ENCODE peak calls at places on chromosome 16, in seven cellular contexts. One of them, this sample, is unnamed.

GRCh38 chr16:55249936-55250335 is 74.1 kb upstream of the IRX6 start:
- DNase-seq in choroid plexus epithelial cell: no peak
- DNase-seq in CD4-positive, alpha-beta T cell: no peak
- DNase-seq in nephron progenitor cell: no peak
- DNase-seq in stomach: no peak
- DNase-seq in A673: no peak
- DNase-seq in GM20000: no peak
- DNase-seq in this sample: no peak

GRCh38 chr16:75485230-75486013 is 9.8 kb downstream of the CHST6 start:
- DNase-seq in choroid plexus epithelial cell: no peak
- DNase-seq in CD4-positive, alpha-beta T cell: no peak
- DNase-seq in nephron progenitor cell: no peak
- DNase-seq in stomach: no peak
- DNase-seq in A673: no peak
- DNase-seq in GM20000: peak
- DNase-seq in this sample: no peak

GRCh38 chr16:89815639-89816348 is 653 bp downstream of the FANCA start:
- DNase-seq in choroid plexus epithelial cell: no peak
- DNase-seq in CD4-positive, alpha-beta T cell: no peak
- DNase-seq in nephron progenitor cell: no peak
- DNase-seq in stomach: no peak
- DNase-seq in A673: no peak
- DNase-seq in GM20000: peak
- DNase-seq in this sample: no peak

GRCh38 chr16:58243528-58244004 is 45.7 kb upstream of the CSNK2A2 start:
- DNase-seq in choroid plexus epithelial cell: no peak
- DNase-seq in CD4-positive, alpha-beta T cell: no peak
- DNase-seq in nephron progenitor cell: no peak
- DNase-seq in stomach: no peak
- DNase-seq in A673: no peak
- DNase-seq in GM20000: peak
- DNase-seq in this sample: no peak

GRCh38 chr16:15777533-15778203 is 79.2 kb downstream of the MYH11 start:
- DNase-seq in choroid plexus epithelial cell: peak
- DNase-seq in CD4-positive, alpha-beta T cell: no peak
- DNase-seq in nephron progenitor cell: peak
- DNase-seq in stomach: no peak
- DNase-seq in A673: peak
- DNase-seq in GM20000: peak
- DNase-seq in this sample: peak

GRCh38 chr16:66572356-66572755 is 6.1 kb downstream of the CMTM1 start:
- DNase-seq in choroid plexus epithelial cell: no peak
- DNase-seq in CD4-positive, alpha-beta T cell: no peak
- DNase-seq in nephron progenitor cell: no peak
- DNase-seq in stomach: no peak
- DNase-seq in A673: no peak
- DNase-seq in GM20000: no peak
- DNase-seq in this sample: no peak

GRCh38 chr16:86103320-86103719 is 204.4 kb downstream of the IRF8 start:
- DNase-seq in choroid plexus epithelial cell: no peak
- DNase-seq in CD4-positive, alpha-beta T cell: no peak
- DNase-seq in nephron progenitor cell: no peak
- DNase-seq in stomach: no peak
- DNase-seq in A673: no peak
- DNase-seq in GM20000: no peak
- DNase-seq in this sample: no peak

GRCh38 chr16:60902114-60902513 is 1134.1 kb downstream of the CDH8 start:
- DNase-seq in choroid plexus epithelial cell: no peak
- DNase-seq in CD4-positive, alpha-beta T cell: no peak
- DNase-seq in nephron progenitor cell: no peak
- DNase-seq in stomach: no peak
- DNase-seq in A673: no peak
- DNase-seq in GM20000: no peak
- DNase-seq in this sample: no peak

GRCh38 chr16:67936124-67936875 is at the start of gene PSMB10:
- DNase-seq in choroid plexus epithelial cell: peak
- DNase-seq in CD4-positive, alpha-beta T cell: peak
- DNase-seq in nephron progenitor cell: peak
- DNase-seq in stomach: peak
- DNase-seq in A673: peak
- DNase-seq in GM20000: peak
- DNase-seq in this sample: no peak

GRCh38 chr16:47311738-47312505 is 148.9 kb downstream of the ITFG1 start:
- DNase-seq in choroid plexus epithelial cell: peak
- DNase-seq in CD4-positive, alpha-beta T cell: no peak
- DNase-seq in nephron progenitor cell: no peak
- DNase-seq in stomach: no peak
- DNase-seq in A673: peak
- DNase-seq in GM20000: no peak
- DNase-seq in this sample: no peak

DNA sequence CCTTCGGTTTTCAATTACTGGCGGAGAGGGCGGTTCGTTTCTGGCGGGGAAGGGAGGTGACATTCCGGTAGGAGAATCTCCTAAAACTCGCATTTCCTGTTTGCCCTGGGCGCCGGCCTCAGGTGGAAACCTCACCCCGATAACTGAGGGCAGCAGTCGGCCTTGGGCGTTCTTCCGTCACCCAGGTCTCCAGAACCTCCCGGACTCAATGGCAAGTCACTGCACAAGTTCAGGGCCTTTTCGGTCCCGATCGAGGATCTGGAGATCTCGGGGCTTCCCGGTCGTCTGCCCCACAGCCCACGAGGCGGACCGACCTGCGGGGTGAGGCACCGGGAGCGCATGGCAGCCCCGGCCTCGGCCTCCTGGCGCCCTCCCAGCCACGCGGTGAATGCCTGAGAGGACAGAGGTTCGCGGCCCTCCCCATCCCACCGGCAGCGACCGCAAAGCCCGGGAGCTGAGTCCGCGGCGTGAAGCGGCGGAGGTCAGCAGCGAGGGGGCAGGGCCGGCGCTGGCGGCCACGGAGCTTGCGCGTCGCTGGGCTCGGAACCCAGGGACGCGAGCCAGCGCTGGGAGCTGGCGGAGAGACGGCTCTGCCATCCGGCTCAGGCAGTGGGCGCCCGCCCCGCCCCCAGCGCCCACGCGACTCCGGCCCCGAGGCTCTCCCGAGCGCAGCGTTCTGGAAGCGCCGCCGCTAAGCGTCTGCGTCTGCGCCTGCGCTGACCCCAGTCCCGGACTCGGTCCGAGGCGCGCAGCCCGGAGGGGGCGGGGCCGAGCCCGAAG is 58.4 kb downstream of the SRL start:
- DNase-seq in choroid plexus epithelial cell: peak
- DNase-seq in CD4-positive, alpha-beta T cell: peak
- DNase-seq in nephron progenitor cell: peak
- DNase-seq in stomach: peak
- DNase-seq in A673: peak
- DNase-seq in GM20000: peak
- DNase-seq in this sample: peak
- TF ChIP-seq CTCF in choroid plexus epithelial cell: no peak
- TF ChIP-seq CTCF in CD4-positive, alpha-beta T cell: no peak
- TF ChIP-seq CTCF in nephron progenitor cell: no peak
- TF ChIP-seq CTCF in stomach: no peak
- TF ChIP-seq CTCF in A673: no peak
- TF ChIP-seq CTCF in GM20000: no peak
- TF ChIP-seq CTCF in this sample: no peak

DNA sequence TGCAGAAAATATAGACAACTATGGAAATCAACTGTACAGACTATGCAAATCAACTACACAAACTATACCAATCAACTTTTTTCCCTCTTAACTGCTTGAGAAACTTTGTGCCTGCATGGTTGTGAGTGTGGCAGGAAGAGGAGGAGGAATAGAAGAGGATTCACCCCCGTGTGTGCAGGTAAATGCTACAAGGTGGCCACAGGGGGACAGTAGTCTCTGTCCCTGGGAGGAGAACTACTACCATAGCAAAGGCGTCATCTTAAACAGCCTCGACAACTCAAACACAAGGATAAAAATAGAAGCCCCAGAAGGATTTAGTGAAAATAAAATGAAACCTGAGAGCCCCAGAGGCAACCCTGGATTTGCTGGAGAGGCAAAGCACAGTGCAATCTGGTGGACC is 199.6 kb upstream of the DYNLRB2 start:
- DNase-seq in choroid plexus epithelial cell: no peak
- DNase-seq in CD4-positive, alpha-beta T cell: no peak
- DNase-seq in nephron progenitor cell: no peak
- DNase-seq in stomach: no peak
- DNase-seq in A673: no peak
- DNase-seq in GM20000: no peak
- DNase-seq in this sample: no peak
- TF ChIP-seq CTCF in choroid plexus epithelial cell: no peak
- TF ChIP-seq CTCF in CD4-positive, alpha-beta T cell: no peak
- TF ChIP-seq CTCF in nephron progenitor cell: peak
- TF ChIP-seq CTCF in stomach: no peak
- TF ChIP-seq CTCF in A673: no peak
- TF ChIP-seq CTCF in GM20000: no peak
- TF ChIP-seq CTCF in this sample: no peak

DNA sequence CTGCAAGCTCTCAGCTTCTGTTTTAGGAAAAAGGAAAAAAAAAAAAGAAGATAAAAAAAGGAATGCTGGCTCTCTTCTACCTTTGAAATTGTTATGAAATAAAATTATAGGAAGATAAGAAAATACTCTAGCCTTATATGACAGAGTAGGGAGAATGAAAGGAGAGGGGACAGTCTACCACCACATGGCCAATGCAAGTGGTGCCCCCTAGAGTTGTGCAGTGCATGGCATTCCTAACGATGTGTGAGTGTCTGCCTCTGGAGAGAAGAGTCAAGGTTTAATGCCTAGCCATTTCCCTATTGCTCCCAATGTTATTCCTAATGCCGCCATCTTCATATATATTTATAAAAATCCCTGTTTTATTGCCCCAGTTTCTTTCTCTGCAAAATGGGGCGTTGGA is 216.3 kb downstream of the TMEM114 start:
- DNase-seq in choroid plexus epithelial cell: no peak
- DNase-seq in CD4-positive, alpha-beta T cell: no peak
- DNase-seq in nephron progenitor cell: no peak
- DNase-seq in stomach: no peak
- DNase-seq in A673: no peak
- DNase-seq in GM20000: no peak
- DNase-seq in this sample: no peak
- TF ChIP-seq CTCF in choroid plexus epithelial cell: no peak
- TF ChIP-seq CTCF in CD4-positive, alpha-beta T cell: no peak
- TF ChIP-seq CTCF in nephron progenitor cell: no peak
- TF ChIP-seq CTCF in stomach: no peak
- TF ChIP-seq CTCF in A673: no peak
- TF ChIP-seq CTCF in GM20000: no peak
- TF ChIP-seq CTCF in this sample: no peak

DNA sequence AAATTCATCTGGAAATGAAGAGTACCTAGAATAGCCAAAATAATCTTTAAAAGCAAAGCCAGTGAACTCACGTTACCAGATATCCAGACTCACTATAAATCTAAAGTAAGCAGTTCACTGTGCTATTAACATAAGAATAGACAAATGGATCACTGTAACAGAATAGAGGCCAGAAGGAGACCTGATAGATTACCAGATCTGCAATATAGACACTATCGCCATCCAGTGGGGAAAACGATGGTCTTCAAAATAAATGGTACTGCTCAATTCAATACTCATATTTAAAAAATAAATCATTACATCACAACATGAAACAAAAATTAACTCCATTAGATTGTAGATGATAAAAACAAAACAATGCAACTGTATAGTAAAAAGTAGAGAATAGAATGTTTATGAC is 158.6 kb upstream of the CDH8 start:
- DNase-seq in choroid plexus epithelial cell: no peak
- DNase-seq in CD4-positive, alpha-beta T cell: no peak
- DNase-seq in nephron progenitor cell: no peak
- DNase-seq in stomach: no peak
- DNase-seq in A673: peak
- DNase-seq in GM20000: no peak
- DNase-seq in this sample: no peak
- TF ChIP-seq CTCF in choroid plexus epithelial cell: no peak
- TF ChIP-seq CTCF in CD4-positive, alpha-beta T cell: no peak
- TF ChIP-seq CTCF in nephron progenitor cell: no peak
- TF ChIP-seq CTCF in stomach: no peak
- TF ChIP-seq CTCF in A673: peak
- TF ChIP-seq CTCF in GM20000: no peak
- TF ChIP-seq CTCF in this sample: no peak

GRCh38 chr16:69479806-69480205 is 55.4 kb downstream of the CYB5B start:
- DNase-seq in choroid plexus epithelial cell: no peak
- DNase-seq in CD4-positive, alpha-beta T cell: no peak
- DNase-seq in nephron progenitor cell: no peak
- DNase-seq in stomach: no peak
- DNase-seq in A673: no peak
- DNase-seq in GM20000: no peak
- DNase-seq in this sample: no peak

GRCh38 chr16:69482410-69482951 is 58.1 kb downstream of the CYB5B start:
- DNase-seq in choroid plexus epithelial cell: peak
- DNase-seq in CD4-positive, alpha-beta T cell: no peak
- DNase-seq in nephron progenitor cell: no peak
- DNase-seq in stomach: peak
- DNase-seq in A673: peak
- DNase-seq in GM20000: no peak
- DNase-seq in this sample: no peak

GRCh38 chr16:69478685-69479084 is 54.3 kb downstream of the CYB5B start:
- DNase-seq in choroid plexus epithelial cell: no peak
- DNase-seq in CD4-positive, alpha-beta T cell: no peak
- DNase-seq in nephron progenitor cell: no peak
- DNase-seq in stomach: no peak
- DNase-seq in A673: no peak
- DNase-seq in GM20000: no peak
- DNase-seq in this sample: no peak

GRCh38 chr16:69483611-69484010 is 59.2 kb downstream of the CYB5B start:
- DNase-seq in choroid plexus epithelial cell: no peak
- DNase-seq in CD4-positive, alpha-beta T cell: no peak
- DNase-seq in nephron progenitor cell: no peak
- DNase-seq in stomach: no peak
- DNase-seq in A673: peak
- DNase-seq in GM20000: no peak
- DNase-seq in this sample: no peak

GRCh38 chr16:69481901-69482341 is 57.5 kb downstream of the CYB5B start:
- DNase-seq in choroid plexus epithelial cell: peak
- DNase-seq in CD4-positive, alpha-beta T cell: no peak
- DNase-seq in nephron progenitor cell: no peak
- DNase-seq in stomach: peak
- DNase-seq in A673: no peak
- DNase-seq in GM20000: no peak
- DNase-seq in this sample: no peak
- TF ChIP-seq CTCF in choroid plexus epithelial cell: no peak
- TF ChIP-seq CTCF in CD4-positive, alpha-beta T cell: no peak
- TF ChIP-seq CTCF in nephron progenitor cell: no peak
- TF ChIP-seq CTCF in stomach: no peak
- TF ChIP-seq CTCF in A673: no peak
- TF ChIP-seq CTCF in GM20000: no peak
- TF ChIP-seq CTCF in this sample: peak

This sample was measured in D721Med.